ENCODE peak calls at places on chromosomes 16 and 17, in four cellular contexts. W is left ventricle myocardium inferior, E is mucosa of descending colon, A is heart right ventricle. U is an unnamed sample. For H3K36me3 and H3K4me1, the result is how much of the 10 kb centered on the place peaks cover.

GRCh38 chr16:82990155-82990554 is 363.4 kb downstream of the CDH13 start:
- DNase-seq in W (no peak), E (no peak), A (no peak), U (no peak)

GRCh38 chr16:49498241-49499017 is 124.8 kb downstream of the C16orf78 start:
- DNase-seq in W (no peak), E (no peak), A (no peak), U (peak)

GRCh38 chr17:7336240-7337175 is at the start of gene ACAP1:
- DNase-seq in W (no peak), E (peak), A (no peak), U (peak)

GRCh38 chr16:77758046-77758445 is 30.3 kb upstream of the VAT1L start:
- DNase-seq in W (no peak), E (no peak), A (no peak), U (no peak)

GRCh38 chr17:8468109-8468508 is 32.4 kb downstream of the NDEL1 start:
- DNase-seq in W (peak), E (no peak), A (no peak), U (no peak)

GRCh38 chr16:68370921-68371651 is 60.3 kb downstream of the PRMT7 start:
- DNase-seq in W (no peak), E (peak), A (no peak), U (no peak)

GRCh38 chr17:75241143-75241430 is 20.3 kb downstream of the GGA3 start:
- DNase-seq in W (no peak), E (no peak), A (no peak), U (no peak)

GRCh38 chr16:87541882-87542234 is 49.0 kb upstream of the ZCCHC14 start:
- DNase-seq in W (no peak), E (no peak), A (no peak), U (no peak)

GRCh38 chr16:73036074-73036826 is 11.7 kb downstream of the ZFHX3 start:
- DNase-seq in W (no peak), E (no peak), A (no peak), U (peak)

GRCh38 chr17:32699247-32699646 is 177.7 kb downstream of the MYO1D start:
- DNase-seq in W (no peak), E (no peak), A (no peak), U (no peak)

GRCh38 chr17:32693135-32693897 is 183.6 kb downstream of the MYO1D start:
- DNase-seq in W (no peak), E (no peak), A (no peak), U (no peak)

GRCh38 chr17:32696426-32696825 is 180.5 kb downstream of the MYO1D start:
- DNase-seq in W (no peak), E (no peak), A (no peak), U (no peak)

GRCh38 chr17:32697728-32698625 is 178.9 kb downstream of the MYO1D start:
- DNase-seq in W (no peak), E (no peak), A (no peak), U (no peak)

GRCh38 chr17:32695864-32696263 is 181.1 kb downstream of the MYO1D start:
- DNase-seq in W (no peak), E (no peak), A (no peak), U (no peak)
- H3K36me3 ChIP-seq in W (under half), E (under half), A (under half), U (under half)

GRCh38 chr17:64781810-64782555 is 119.9 kb upstream of the SMURF2 start:
- DNase-seq in W (no peak), E (peak), A (no peak), U (no peak)
- H3K4me1 ChIP-seq in W (half or more), E (under half), A (half or more), U (under half)

GRCh38 chr17:36001862-36002603 is 680 bp upstream of the CCL15 start:
- DNase-seq in W (no peak), E (peak), A (no peak), U (peak)
- H3K4me3 ChIP-seq in W (no peak), E (no peak), A (no peak), U (no peak)

DNA sequence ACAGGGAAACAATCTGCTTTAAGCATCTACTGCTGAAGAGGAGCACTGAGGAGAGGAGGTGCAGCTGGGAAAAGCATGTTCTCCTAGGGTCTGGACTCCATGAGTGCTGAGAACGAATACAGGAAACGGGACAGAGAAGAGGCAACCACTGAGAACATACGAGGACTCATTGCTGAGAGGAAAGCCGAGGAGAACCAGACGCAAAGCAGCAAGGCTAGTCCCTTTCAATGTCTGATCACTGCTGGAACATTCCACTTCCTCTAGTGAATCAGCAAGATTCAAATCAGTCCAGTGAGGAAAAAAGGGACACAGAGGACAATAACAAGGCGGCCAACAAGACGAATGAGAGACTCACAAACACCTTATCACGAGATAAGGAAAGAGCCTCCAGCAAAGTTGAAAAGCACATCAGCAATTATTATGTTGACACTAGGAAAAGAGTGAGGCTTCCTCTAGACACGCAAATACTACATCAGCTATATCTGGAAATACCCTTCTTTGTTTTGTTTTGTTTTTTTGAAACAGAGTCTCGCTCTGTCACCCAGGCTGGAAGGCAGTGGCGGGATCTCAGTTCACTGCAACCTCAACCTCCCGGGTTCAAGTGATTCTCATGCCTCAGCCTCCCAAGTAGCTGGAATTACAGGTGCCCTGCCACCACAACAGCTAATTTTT is 41.6 kb downstream of the ZZEF1 start:
- DNase-seq in W (no peak), E (no peak), A (no peak), U (no peak)
- H3K36me3 ChIP-seq in W (half or more), E (under half), A (under half), U (half or more)